ENCODE peak calls at places on chromosomes 7 and 10, in five cellular contexts. One of them, this sample, is unnamed.

GRCh38 chr7:77497079-77497478 is 40.0 kb upstream of the PTPN12 start:
- DNase-seq in lower leg skin: no peak
- DNase-seq in cardiac muscle cell: no peak
- DNase-seq in OCI-LY7: no peak
- DNase-seq in stomach: no peak
- DNase-seq in this sample: no peak

GRCh38 chr10:78267598-78267997 is 233.9 kb downstream of the RPS24 start:
- DNase-seq in cardiac muscle cell: peak; percentile 18
- DNase-seq in stomach: no peak
- DNase-seq in OCI-LY7: no peak
- DNase-seq in lower leg skin: no peak
- DNase-seq in this sample: no peak

GRCh38 chr7:5699951-5700384 is 81.5 kb downstream of the RNF216 start:
- DNase-seq in cardiac muscle cell: no peak
- DNase-seq in stomach: no peak
- DNase-seq in OCI-LY7: peak; percentile 25
- DNase-seq in lower leg skin: no peak
- DNase-seq in this sample: no peak

GRCh38 chr7:138665669-138666140 is 35.5 kb downstream of the SVOPL start:
- DNase-seq in OCI-LY7: no peak
- DNase-seq in stomach: no peak
- DNase-seq in lower leg skin: no peak
- DNase-seq in cardiac muscle cell: no peak
- DNase-seq in this sample: no peak

GRCh38 chr7:93374345-93374940 is 142.3 kb downstream of the VPS50 start:
- DNase-seq in cardiac muscle cell: peak; percentile 58
- DNase-seq in lower leg skin: no peak
- DNase-seq in OCI-LY7: peak; percentile 59
- DNase-seq in stomach: no peak
- DNase-seq in this sample: no peak

GRCh38 chr7:113092762-113093161 is 6.1 kb upstream of the GPR85 start:
- DNase-seq in cardiac muscle cell: no peak
- DNase-seq in lower leg skin: no peak
- DNase-seq in stomach: no peak
- DNase-seq in OCI-LY7: no peak
- DNase-seq in this sample: no peak

GRCh38 chr7:25476863-25477262 is 248.6 kb upstream of the NPVF start:
- DNase-seq in OCI-LY7: no peak
- DNase-seq in cardiac muscle cell: no peak
- DNase-seq in lower leg skin: no peak
- DNase-seq in stomach: no peak
- DNase-seq in this sample: no peak

GRCh38 chr7:132532237-132532734 is 44.0 kb downstream of the PLXNA4 start:
- DNase-seq in OCI-LY7: no peak
- DNase-seq in cardiac muscle cell: no peak
- DNase-seq in stomach: no peak
- DNase-seq in lower leg skin: no peak
- DNase-seq in this sample: no peak

GRCh38 chr10:112811741-112812551 is 138.1 kb upstream of the TCF7L2 start:
- DNase-seq in lower leg skin: peak; percentile 47
- DNase-seq in stomach: peak; percentile 75
- DNase-seq in OCI-LY7: no peak
- DNase-seq in cardiac muscle cell: peak; percentile 92
- DNase-seq in this sample: peak; percentile 54

GRCh38 chr10:104762793-104763192 is 121.7 kb downstream of the SORCS3 start:
- DNase-seq in stomach: no peak
- DNase-seq in cardiac muscle cell: no peak
- DNase-seq in OCI-LY7: no peak
- DNase-seq in lower leg skin: no peak
- DNase-seq in this sample: no peak

DNA sequence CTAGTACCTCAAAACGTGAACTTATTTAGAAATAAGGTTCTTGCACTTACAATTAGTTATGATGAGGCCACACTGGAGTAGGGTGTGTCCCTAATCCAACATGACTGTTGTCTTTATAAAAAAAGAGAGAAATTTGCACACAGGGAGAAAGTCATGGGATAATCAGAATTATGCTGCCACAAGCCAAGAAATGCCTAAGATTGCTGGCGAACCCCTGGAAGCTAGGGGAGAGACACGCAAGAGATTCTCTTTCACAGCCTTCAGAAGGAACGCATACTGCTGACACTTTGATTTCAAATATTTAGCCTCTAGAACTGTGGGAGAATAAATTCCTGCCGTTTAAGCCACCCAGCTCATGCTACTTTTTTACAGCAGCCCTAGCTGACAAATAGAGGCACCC is 138.3 kb downstream of the CCDC71L start:
- DNase-seq in cardiac muscle cell: no peak
- DNase-seq in OCI-LY7: no peak
- DNase-seq in stomach: no peak
- DNase-seq in lower leg skin: peak; percentile 26
- DNase-seq in this sample: no peak
- TF ChIP-seq CTCF in cardiac muscle cell: no peak
- TF ChIP-seq CTCF in OCI-LY7: no peak
- TF ChIP-seq CTCF in stomach: no peak
- TF ChIP-seq CTCF in lower leg skin: no peak
- TF ChIP-seq CTCF in this sample: no peak

DNA sequence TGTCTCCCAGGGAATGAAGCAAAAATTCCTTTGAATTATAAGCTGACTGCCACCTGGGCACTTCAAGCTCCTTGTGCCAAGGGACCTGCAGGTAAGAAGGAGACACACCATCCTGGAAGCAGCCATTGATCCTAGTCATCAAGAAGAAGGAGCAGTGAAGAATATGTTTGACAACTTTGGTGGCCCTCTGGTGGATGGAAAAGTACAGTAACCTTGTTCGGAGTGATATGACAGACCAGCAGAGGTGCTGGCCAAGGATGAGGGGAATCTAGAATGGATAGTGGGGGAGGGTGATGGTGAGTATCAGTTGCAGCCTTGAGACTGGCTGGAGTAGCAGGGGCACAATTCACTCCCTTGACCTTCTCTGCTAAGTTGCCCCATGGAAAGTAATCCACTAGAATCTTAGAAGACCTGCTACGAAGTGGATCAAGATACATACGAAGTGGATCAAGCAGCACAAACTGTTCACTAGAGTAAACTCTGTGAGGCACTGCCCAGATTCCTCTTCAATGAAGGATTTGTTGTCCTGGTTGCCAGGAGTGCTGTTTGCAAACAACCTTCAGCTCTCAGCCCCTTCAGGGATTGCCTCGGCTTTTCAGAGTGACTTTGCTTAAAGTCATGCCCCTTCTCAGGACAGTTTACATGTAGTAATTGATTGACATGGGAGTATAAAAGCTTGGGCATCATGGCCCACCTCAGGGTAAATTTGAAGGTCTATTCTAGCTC is 44.8 kb upstream of the ORC5 start:
- DNase-seq in OCI-LY7: no peak
- DNase-seq in stomach: no peak
- DNase-seq in lower leg skin: no peak
- DNase-seq in cardiac muscle cell: no peak
- DNase-seq in this sample: no peak
- TF ChIP-seq CTCF in OCI-LY7: peak; percentile 41
- TF ChIP-seq CTCF in stomach: no peak
- TF ChIP-seq CTCF in lower leg skin: no peak
- TF ChIP-seq CTCF in cardiac muscle cell: peak; percentile 9
- TF ChIP-seq CTCF in this sample: no peak

DNA sequence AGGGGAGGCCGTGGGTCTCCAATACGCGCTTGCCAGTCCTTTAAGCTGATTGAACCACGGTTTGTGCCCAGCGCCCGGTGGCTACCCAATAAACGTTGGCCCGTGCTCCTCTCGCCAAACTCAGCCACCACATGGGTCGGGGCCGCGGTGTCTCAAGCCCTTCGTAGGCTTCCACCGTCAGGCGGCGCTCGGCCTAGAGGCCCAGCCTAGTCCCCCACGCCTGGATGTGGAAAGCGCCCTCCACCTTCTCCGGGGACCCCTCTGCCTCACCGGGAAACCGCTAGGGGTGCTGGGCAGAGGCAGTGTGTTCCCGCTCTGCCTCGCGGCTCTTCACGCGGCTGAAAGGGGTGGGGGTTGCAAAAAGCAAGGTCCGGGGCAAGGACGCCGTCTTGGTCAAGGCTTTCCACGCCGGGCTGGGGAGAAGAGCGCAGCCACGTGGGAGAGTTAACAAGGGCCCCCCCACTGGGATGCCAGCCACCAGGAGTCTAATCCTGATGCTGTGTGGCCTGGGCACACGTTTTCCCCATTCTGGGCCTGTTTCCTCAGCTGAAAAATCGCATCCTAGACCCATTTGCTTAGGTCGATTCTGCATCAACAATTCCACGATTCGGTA is 29.8 kb downstream of the LEP start:
- DNase-seq in lower leg skin: no peak
- DNase-seq in cardiac muscle cell: peak; percentile 43
- DNase-seq in OCI-LY7: no peak
- DNase-seq in stomach: no peak
- DNase-seq in this sample: no peak
- TF ChIP-seq CTCF in lower leg skin: no peak
- TF ChIP-seq CTCF in cardiac muscle cell: peak; percentile 53
- TF ChIP-seq CTCF in OCI-LY7: no peak
- TF ChIP-seq CTCF in stomach: no peak
- TF ChIP-seq CTCF in this sample: no peak

GRCh38 chr7:7923818-7924217 is 44.8 kb upstream of the GLCCI1 start:
- DNase-seq in cardiac muscle cell: no peak
- DNase-seq in stomach: no peak
- DNase-seq in OCI-LY7: peak; percentile 26
- DNase-seq in lower leg skin: no peak
- DNase-seq in this sample: no peak
- TF ChIP-seq CTCF in cardiac muscle cell: no peak
- TF ChIP-seq CTCF in stomach: no peak
- TF ChIP-seq CTCF in OCI-LY7: no peak
- TF ChIP-seq CTCF in lower leg skin: no peak
- TF ChIP-seq CTCF in this sample: no peak

DNA sequence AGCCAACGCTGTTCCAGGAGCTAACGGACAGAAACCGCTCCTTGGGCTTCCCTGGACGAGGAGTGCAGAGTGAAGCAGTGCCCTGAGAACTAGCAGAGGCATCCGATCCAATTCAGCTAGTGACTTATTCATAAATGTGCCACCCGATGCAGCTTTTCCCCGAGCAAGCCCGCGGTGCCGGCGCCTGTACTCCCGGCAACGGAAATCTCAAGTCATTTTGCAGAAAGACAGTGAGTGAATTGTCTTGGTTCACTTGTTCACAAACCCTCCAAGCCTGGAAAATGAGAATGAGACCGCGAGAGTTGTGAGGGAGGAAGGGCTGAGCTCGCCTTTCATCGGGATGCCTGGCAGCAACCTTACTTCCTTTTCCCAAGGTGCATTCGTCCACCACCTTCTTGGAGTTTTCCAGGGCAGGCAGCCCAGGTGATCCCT is 87.5 kb downstream of the COBL start:
- DNase-seq in lower leg skin: no peak
- DNase-seq in stomach: peak; percentile 44
- DNase-seq in OCI-LY7: no peak
- DNase-seq in cardiac muscle cell: no peak
- DNase-seq in this sample: no peak
- TF ChIP-seq CTCF in lower leg skin: no peak
- TF ChIP-seq CTCF in stomach: no peak
- TF ChIP-seq CTCF in OCI-LY7: no peak
- TF ChIP-seq CTCF in cardiac muscle cell: no peak
- TF ChIP-seq CTCF in this sample: no peak

DNA sequence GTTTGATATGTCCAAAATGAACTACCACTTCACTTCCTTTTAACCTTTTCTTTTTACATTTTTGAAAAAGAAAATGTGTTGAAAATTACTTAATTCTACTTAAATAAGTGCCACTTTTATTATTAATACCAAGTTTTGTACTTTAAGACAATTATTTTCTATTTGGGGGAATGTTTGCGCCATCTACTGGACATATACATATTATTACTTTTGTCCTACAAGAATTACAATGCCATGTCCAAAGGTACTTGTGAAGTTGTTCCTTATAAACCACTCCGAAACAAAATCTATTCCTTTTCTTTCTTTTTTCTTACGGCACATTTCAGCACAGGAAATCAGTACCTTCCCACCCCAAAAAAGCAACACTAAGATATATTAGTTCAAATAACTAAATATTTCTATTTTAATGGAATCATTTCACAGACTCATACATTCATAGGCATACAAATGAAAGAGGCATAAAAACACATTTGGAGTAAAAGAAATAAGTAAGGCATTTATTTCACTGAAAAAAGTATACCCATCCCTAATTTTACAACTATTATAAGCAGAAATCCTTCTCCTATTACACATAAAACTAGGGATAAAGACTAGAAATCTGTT is 169.9 kb downstream of the RNF133 start:
- DNase-seq in OCI-LY7: peak; percentile 40
- DNase-seq in cardiac muscle cell: peak; percentile 67
- DNase-seq in stomach: no peak
- DNase-seq in lower leg skin: no peak
- DNase-seq in this sample: no peak
- TF ChIP-seq CTCF in OCI-LY7: peak; percentile 89
- TF ChIP-seq CTCF in cardiac muscle cell: peak; percentile 47
- TF ChIP-seq CTCF in stomach: no peak
- TF ChIP-seq CTCF in lower leg skin: no peak
- TF ChIP-seq CTCF in this sample: peak; percentile 46

This sample was measured in colonic mucosa.